ENCODE peak calls at places on chromosome 4, in four cellular contexts. F is tibial nerve, N is fibroblast of lung, U is AG09309. K is an unnamed sample.

GRCh38 chr4:89024051-89024675 is 32.8 kb downstream of the FAM13A start:
- DNase-seq in U (peak; percentile 51), N (peak; percentile 89), F (peak; percentile 88), K (peak; percentile 46)

GRCh38 chr4:110854021-110854678 is 231.3 kb upstream of the PITX2 start:
- DNase-seq in N (peak; percentile 89), U (peak; percentile 90), F (no peak), K (peak; percentile 45)

GRCh38 chr4:171809854-171810253 is 3.4 kb upstream of the GALNTL6 start:
- DNase-seq in F (no peak), U (no peak), N (no peak), K (no peak)

GRCh38 chr4:101349346-101350064 is 2.2 kb upstream of the PPP3CA start:
- DNase-seq in N (peak; percentile 34), F (peak; percentile 49), U (no peak), K (no peak)

GRCh38 chr4:152209772-152210493 is 326.0 kb downstream of the FBXW7 start:
- DNase-seq in N (no peak), U (no peak), F (no peak), K (no peak)

GRCh38 chr4:67522851-67523671 is 22.2 kb downstream of the CENPC start:
- DNase-seq in N (peak; percentile 42), F (no peak), U (no peak), K (no peak)

GRCh38 chr4:17497890-17498523 is 13.9 kb downstream of the QDPR start:
- DNase-seq in N (peak; percentile 26), F (no peak), U (no peak), K (no peak)

GRCh38 chr4:108399610-108400265 is 220.6 kb upstream of the RPL34 start:
- DNase-seq in N (no peak), U (no peak), F (no peak), K (no peak)

GRCh38 chr4:23999714-24000113 is 109.9 kb upstream of the PPARGC1A start:
- DNase-seq in U (no peak), N (peak; percentile 26), F (no peak), K (no peak)

GRCh38 chr4:128570380-128570779 is 239.1 kb upstream of the JADE1 start:
- DNase-seq in U (no peak), N (peak; percentile 47), F (peak; percentile 59), K (no peak)

GRCh38 chr4:107780665-107781064 is 44.1 kb upstream of the SGMS2 start:
- DNase-seq in N (no peak), F (no peak), U (no peak), K (no peak)

GRCh38 chr4:175351473-175351872 is 433.3 kb downstream of the ADAM29 start:
- DNase-seq in U (no peak), N (no peak), F (no peak), K (no peak)

GRCh38 chr4:168598191-168598590 is 101.3 kb downstream of the PALLD start:
- DNase-seq in F (no peak), U (peak; percentile 62), N (no peak), K (no peak)

GRCh38 chr4:8544282-8544681 is 35.9 kb upstream of the GPR78 start:
- DNase-seq in U (no peak), F (no peak), N (no peak), K (no peak)

GRCh38 chr4:179164642-179165338 is 1722.6 kb upstream of the AGA start:
- DNase-seq in N (no peak), F (no peak), U (no peak), K (no peak)

GRCh38 chr4:177391953-177392352 is 50.3 kb downstream of the AGA start:
- DNase-seq in F (no peak), U (no peak), N (no peak), K (no peak)

GRCh38 chr4:27048350-27049100 is 187.9 kb downstream of the STIM2 start:
- DNase-seq in F (no peak), N (peak; percentile 51), U (no peak), K (no peak)

GRCh38 chr4:86091201-86091600 is 268.7 kb downstream of the MAPK10 start:
- DNase-seq in N (no peak), F (no peak), U (no peak), K (no peak)

GRCh38 chr4:78800965-78801364 is 24.8 kb downstream of the BMP2K start:
- DNase-seq in N (no peak), F (no peak), U (no peak), K (no peak)

GRCh38 chr4:189021831-189022230 is 882.6 kb downstream of the TRIML1 start:
- DNase-seq in N (peak; percentile 44), U (no peak), F (no peak), K (no peak)

GRCh38 chr4:55398966-55399365 is 3.2 kb downstream of the TMEM165 start:
- DNase-seq in F (no peak), N (no peak), U (no peak), K (no peak)

GRCh38 chr4:139007640-139008039 is 7.9 kb upstream of the NOCT start:
- DNase-seq in F (no peak), N (no peak), U (no peak), K (no peak)

GRCh38 chr4:122000849-122001248 is 49.0 kb upstream of the TRPC3 start:
- DNase-seq in U (no peak), F (no peak), N (no peak), K (no peak)

GRCh38 chr4:63063765-63064164 is 1345.5 kb downstream of the TECRL start:
- DNase-seq in F (no peak), N (no peak), U (no peak), K (no peak)

GRCh38 chr4:6926081-6926480 is 16.5 kb downstream of the TBC1D14 start:
- DNase-seq in U (no peak), F (no peak), N (no peak), K (no peak)

GRCh38 chr4:79065262-79065661 is 126.0 kb upstream of the PAQR3 start:
- DNase-seq in F (peak; percentile 28), N (no peak), U (no peak), K (no peak)

GRCh38 chr4:80495847-80496246 is 160.3 kb downstream of the CFAP299 start:
- DNase-seq in U (no peak), N (no peak), F (no peak), K (no peak)

GRCh38 chr4:94889961-94890360 is 132.2 kb downstream of the BMPR1B start:
- DNase-seq in F (no peak), N (peak; percentile 74), U (peak; percentile 72), K (peak; percentile 1)

GRCh38 chr4:35516102-35516501 is 728.2 kb downstream of the ARAP2 start:
- DNase-seq in F (no peak), U (no peak), N (no peak), K (no peak)

DNA sequence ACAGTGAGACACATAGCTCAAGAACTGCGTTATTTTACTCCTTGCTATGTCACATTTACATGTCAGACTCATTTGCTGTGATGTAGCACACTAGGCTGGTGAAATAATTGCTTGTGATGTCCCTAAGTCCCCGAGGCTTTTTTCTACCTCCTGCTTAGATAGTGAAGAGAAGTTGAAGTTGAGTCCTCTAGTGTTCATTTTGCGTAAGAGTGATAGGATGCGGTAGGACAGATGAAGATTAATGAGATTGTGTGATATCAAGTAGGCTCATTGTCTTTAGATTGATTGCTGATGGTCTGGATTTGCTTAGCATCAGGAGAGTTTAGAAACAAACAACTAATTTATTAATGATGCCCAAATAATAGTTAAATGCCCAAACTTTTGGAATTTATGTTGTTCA is 173.6 kb upstream of the NUDT6 start:
- DNase-seq in N (peak; percentile 20), U (no peak), F (no peak), K (no peak)
- TF ChIP-seq CTCF in N (no peak), U (no peak), F (no peak), K (peak; percentile 2)

DNA sequence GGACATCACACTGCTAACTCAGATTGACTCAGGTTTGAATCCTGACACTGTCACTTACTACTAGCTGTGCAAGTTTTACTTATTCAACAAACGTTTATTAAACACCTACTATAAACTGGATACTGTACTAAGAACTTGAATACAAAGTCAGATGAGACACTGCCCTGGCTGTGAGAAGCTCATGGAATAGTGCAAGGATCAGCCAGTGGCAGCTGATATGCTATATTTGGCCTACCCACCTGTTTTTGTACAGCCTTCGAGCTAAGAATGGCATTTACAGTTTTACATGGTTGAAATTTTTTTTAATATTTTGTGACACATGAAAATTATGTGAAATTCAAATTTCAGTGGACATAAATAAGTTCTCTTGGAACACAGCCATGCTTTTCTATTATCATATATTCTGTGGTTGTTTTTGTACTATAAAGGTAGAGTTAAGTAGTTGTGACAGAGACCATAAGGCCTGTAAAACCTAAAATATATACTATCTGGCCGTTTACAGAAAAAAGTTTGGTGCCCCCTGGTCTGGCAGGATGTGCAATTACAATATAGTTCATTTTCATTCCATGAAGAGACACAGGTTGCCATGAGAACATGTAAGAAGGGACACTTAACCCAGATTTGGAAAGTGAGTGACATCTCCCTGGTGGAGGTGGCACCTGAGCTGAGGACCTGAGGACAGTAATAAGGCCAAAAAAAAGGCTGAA is 3.4 kb upstream of the SEC24D start:
- DNase-seq in U (no peak), N (no peak), F (no peak), K (no peak)
- TF ChIP-seq CTCF in U (no peak), N (no peak), F (no peak), K (no peak)

GRCh38 chr4:99403380-99404194 is 31.6 kb downstream of the ADH7 start:
- DNase-seq in N (peak; percentile 79), U (no peak), F (no peak), K (peak; percentile 73)

GRCh38 chr4:99404595-99405287 is 30.4 kb downstream of the ADH7 start:
- DNase-seq in U (no peak), N (peak; percentile 96), F (no peak), K (peak; percentile 94)

GRCh38 chr4:99405433-99406115 is 29.6 kb downstream of the ADH7 start:
- DNase-seq in N (peak; percentile 93), U (no peak), F (peak; percentile 93), K (peak; percentile 78)

GRCh38 chr4:99400831-99401230 is 34.3 kb downstream of the ADH7 start:
- DNase-seq in F (no peak), U (no peak), N (no peak), K (no peak)

GRCh38 chr4:99402765-99403164 is 32.4 kb downstream of the ADH7 start:
- DNase-seq in N (no peak), U (no peak), F (no peak), K (no peak)
- TF ChIP-seq CTCF in N (no peak), U (no peak), F (no peak), K (no peak)

GRCh38 chr4:3697033-3697432 is 69.2 kb upstream of the ADRA2C start:
- DNase-seq in N (no peak), F (no peak), U (no peak), K (no peak)
- TF ChIP-seq CTCF in N (no peak), F (no peak), U (no peak), K (no peak)

DNA sequence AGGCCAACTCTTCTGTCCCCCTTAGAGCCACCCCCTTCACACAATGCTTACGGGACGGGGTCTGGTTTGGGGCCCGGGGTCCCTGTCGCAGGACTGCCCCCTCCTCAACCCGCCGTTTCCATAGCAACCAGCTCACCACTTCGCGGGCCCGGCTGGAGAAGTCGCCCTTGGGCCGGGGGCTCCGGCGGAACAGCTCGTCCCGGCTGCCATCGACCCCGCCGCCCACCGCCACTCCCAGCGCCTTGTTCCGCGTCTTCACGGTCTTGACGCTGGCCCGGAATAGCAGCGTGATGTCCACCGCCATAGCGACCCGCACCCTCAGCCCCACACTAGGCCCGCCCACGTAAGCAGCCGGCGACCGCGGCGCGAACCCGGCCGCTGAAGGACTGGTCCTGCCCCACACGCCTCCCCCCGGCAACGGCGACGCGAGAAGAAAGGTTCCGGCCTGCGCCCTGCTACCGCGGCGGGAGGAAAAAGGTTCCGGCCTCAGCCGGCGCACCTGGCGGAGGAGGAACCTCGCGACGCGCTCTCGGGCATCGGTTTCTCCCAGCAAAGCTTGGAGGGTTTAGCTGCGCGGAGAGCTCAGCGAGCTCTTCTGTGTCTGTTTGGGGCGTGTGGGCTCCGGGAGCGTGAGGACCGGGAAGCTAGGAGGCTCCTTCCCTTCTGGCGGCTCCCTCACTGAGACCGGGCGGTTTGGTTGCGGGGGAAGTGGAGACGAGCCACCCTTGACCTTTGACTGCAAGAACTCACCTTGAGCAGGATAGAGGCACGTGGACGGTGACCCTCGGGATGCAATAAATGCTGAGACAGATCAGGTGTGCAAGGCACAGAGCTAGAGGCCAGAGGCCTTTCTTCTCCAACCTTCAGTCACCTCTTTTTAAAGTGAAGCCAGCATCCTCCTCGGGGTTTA is at the start of gene STX18:
- DNase-seq in N (peak; percentile 87), F (peak; percentile 71), U (peak; percentile 49), K (peak; percentile 70)
- TF ChIP-seq CTCF in N (no peak), F (no peak), U (no peak), K (no peak)